ENCODE peak calls at places on chromosome 18, in ten cellular contexts. A, S, V, K, I, N, Y, B, W and M are unnamed samples.
A peak's percentile ranks its signal among the peaks of the same experiment; 100 is the strongest.

GRCh38 chr18:35861367-35862114 is 110.9 kb upstream of the RMP24 start:
- DNase-seq in K (no peak), S (no peak), V (peak; percentile 42), A (no peak), I (peak; percentile 78), W (peak; percentile 37), Y (no peak), B (no peak), N (no peak), M (no peak)

GRCh38 chr18:37570336-37570930 is 4.8 kb upstream of the CELF4 start:
- DNase-seq in W (no peak), Y (no peak), S (peak; percentile 48), N (no peak), V (no peak), I (no peak), B (no peak), K (no peak), A (no peak), M (no peak)

GRCh38 chr18:33817096-33817495 is 239.1 kb downstream of the ASXL3 start:
- DNase-seq in Y (no peak), A (no peak), I (no peak), V (peak; percentile 55), B (no peak), W (no peak), S (no peak), N (peak; percentile 10), K (no peak), M (no peak)

GRCh38 chr18:41126541-41127235 is 828.3 kb upstream of the PIK3C3 start:
- DNase-seq in S (no peak), A (no peak), N (peak; percentile 79), K (no peak), B (no peak), V (peak; percentile 79), I (no peak), W (no peak), Y (no peak), M (no peak)

GRCh38 chr18:13470555-13471494 is 252.3 kb downstream of the LDLRAD4 start:
- DNase-seq in I (no peak), S (no peak), N (no peak), K (no peak), A (no peak), B (no peak), W (no peak), V (no peak), Y (no peak), M (no peak)

GRCh38 chr18:77108821-77109692 is 23.5 kb downstream of the MBP start:
- DNase-seq in V (no peak), B (no peak), A (no peak), W (no peak), K (no peak), N (no peak), S (no peak), Y (no peak), I (no peak), M (no peak)

GRCh38 chr18:50836521-50836957 is 16.7 kb upstream of the MRO start:
- DNase-seq in W (no peak), N (peak; percentile 22), Y (no peak), K (no peak), I (peak; percentile 88), B (no peak), S (no peak), V (peak; percentile 81), A (no peak), M (no peak)

GRCh38 chr18:22168360-22168921 is 948 bp upstream of the GATA6 start:
- DNase-seq in Y (no peak), K (no peak), N (no peak), S (peak; percentile 41), W (peak; percentile 44), V (no peak), I (no peak), A (no peak), B (no peak), M (peak; percentile 24)

GRCh38 chr18:12155996-12156395 is 62.4 kb downstream of the ANKRD62 start:
- DNase-seq in B (no peak), A (no peak), S (no peak), V (no peak), W (no peak), I (no peak), N (peak; percentile 5), Y (no peak), K (no peak), M (no peak)

GRCh38 chr18:75473316-75473715 is 45.8 kb upstream of the SMIM21 start:
- DNase-seq in S (no peak), V (no peak), I (no peak), A (no peak), K (no peak), N (peak; percentile 24), W (no peak), B (no peak), Y (no peak), M (no peak)

GRCh38 chr18:30889582-30890301 is 152.8 kb downstream of the DSC3 start:
- DNase-seq in V (peak; percentile 16), B (no peak), K (peak; percentile 6), S (peak; percentile 3), A (no peak), N (no peak), W (no peak), I (peak; percentile 67), Y (no peak), M (no peak)

GRCh38 chr18:63322908-63323634 is 3.5 kb upstream of the BCL2 start:
- DNase-seq in A (no peak), B (peak; percentile 69), I (peak; percentile 93), N (peak; percentile 84), W (peak; percentile 74), K (peak; percentile 52), S (peak; percentile 68), V (peak; percentile 46), Y (no peak), M (peak; percentile 34)

GRCh38 chr18:7133181-7133580 is 15.6 kb upstream of the LAMA1 start:
- DNase-seq in I (no peak), Y (no peak), A (no peak), W (no peak), K (no peak), N (peak; percentile 30), S (no peak), V (no peak), B (no peak), M (no peak)

GRCh38 chr18:63237486-63237885 is 82.1 kb downstream of the BCL2 start:
- DNase-seq in A (no peak), K (peak; percentile 45), V (no peak), N (no peak), I (no peak), W (no peak), B (no peak), Y (no peak), S (no peak), M (no peak)

GRCh38 chr18:59694824-59695223 is 2.4 kb downstream of the CCBE1 start:
- DNase-seq in B (no peak), N (no peak), I (no peak), W (no peak), Y (no peak), S (no peak), A (no peak), K (no peak), V (no peak), M (no peak)

GRCh38 chr18:43772907-43773306 is 495.6 kb upstream of the SYT4 start:
- DNase-seq in W (peak; percentile 77), A (no peak), K (no peak), I (no peak), B (no peak), S (no peak), V (no peak), N (no peak), Y (no peak), M (no peak)

GRCh38 chr18:57434177-57434535 is 1.0 kb upstream of the ONECUT2 start:
- DNase-seq in W (no peak), I (no peak), S (no peak), Y (no peak), V (no peak), N (no peak), B (no peak), A (no peak), K (no peak), M (no peak)
- H3K27me3 ChIP-seq in W (peaks cover 96% of the 10 kb centered on the region), I (no peaks in the 10 kb centered on the region), S (peaks cover 39% of the 10 kb centered on the region), Y (peaks cover 80% of the 10 kb centered on the region), V (peaks cover 80% of the 10 kb centered on the region), N (peaks cover 87% of the 10 kb centered on the region), B (peaks cover 90% of the 10 kb centered on the region), A (peaks cover 56% of the 10 kb centered on the region), K (peaks cover 94% of the 10 kb centered on the region), M (peaks cover 75% of the 10 kb centered on the region)

GRCh38 chr18:9094307-9095226 is 7.9 kb upstream of the NDUFV2 start:
- DNase-seq in Y (no peak), I (no peak), S (no peak), N (peak; percentile 82), A (no peak), V (no peak), B (no peak), K (no peak), W (no peak), M (no peak)
- H3K27ac ChIP-seq in Y (peak overlapping the region; percentile 26), I (no peak overlapping the region), S (peak overlapping the region; percentile 69), N (peak overlapping the region; percentile 90), A (no peak overlapping the region), V (no peak overlapping the region), B (no peak overlapping the region), K (peak overlapping the region; percentile 57), W (no peak overlapping the region), M (no peak overlapping the region)

GRCh38 chr18:3367491-3368091 is 82.4 kb upstream of the TGIF1 start:
- DNase-seq in V (peak; percentile 77), A (no peak), B (no peak), K (no peak), I (no peak), S (no peak), N (peak; percentile 46), Y (no peak), W (no peak), M (no peak)

DNA sequence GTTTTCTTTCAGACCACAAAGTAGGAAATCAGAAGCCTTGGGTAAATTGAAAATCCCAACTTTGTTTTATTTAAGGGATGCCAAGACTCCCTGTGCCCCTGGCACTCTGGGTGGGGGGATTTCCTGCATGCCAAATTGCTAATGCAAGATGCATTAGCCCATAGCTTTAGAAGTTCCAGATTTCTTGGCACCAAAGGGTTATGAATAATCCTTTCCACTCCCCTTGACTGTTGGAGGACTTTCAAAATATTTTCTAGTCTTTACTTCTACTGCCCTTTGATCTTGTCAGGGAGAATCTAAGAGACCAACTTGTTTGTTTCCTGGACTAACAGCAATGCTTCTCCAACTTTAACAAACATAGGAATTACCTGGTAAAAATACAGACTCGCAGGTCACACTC is 81.8 kb upstream of the TGIF1 start:
- DNase-seq in S (no peak), Y (no peak), N (peak; percentile 79), I (no peak), A (no peak), B (no peak), W (no peak), V (peak; percentile 86), K (no peak), M (no peak)
- H3K27me3 ChIP-seq in S (no peaks in the 10 kb centered on the region), Y (no peaks in the 10 kb centered on the region), N (no peaks in the 10 kb centered on the region), I (no peaks in the 10 kb centered on the region), A (no peaks in the 10 kb centered on the region), B (no peaks in the 10 kb centered on the region), W (no peaks in the 10 kb centered on the region), V (no peaks in the 10 kb centered on the region), K (no peaks in the 10 kb centered on the region), M (no peaks in the 10 kb centered on the region)

DNA sequence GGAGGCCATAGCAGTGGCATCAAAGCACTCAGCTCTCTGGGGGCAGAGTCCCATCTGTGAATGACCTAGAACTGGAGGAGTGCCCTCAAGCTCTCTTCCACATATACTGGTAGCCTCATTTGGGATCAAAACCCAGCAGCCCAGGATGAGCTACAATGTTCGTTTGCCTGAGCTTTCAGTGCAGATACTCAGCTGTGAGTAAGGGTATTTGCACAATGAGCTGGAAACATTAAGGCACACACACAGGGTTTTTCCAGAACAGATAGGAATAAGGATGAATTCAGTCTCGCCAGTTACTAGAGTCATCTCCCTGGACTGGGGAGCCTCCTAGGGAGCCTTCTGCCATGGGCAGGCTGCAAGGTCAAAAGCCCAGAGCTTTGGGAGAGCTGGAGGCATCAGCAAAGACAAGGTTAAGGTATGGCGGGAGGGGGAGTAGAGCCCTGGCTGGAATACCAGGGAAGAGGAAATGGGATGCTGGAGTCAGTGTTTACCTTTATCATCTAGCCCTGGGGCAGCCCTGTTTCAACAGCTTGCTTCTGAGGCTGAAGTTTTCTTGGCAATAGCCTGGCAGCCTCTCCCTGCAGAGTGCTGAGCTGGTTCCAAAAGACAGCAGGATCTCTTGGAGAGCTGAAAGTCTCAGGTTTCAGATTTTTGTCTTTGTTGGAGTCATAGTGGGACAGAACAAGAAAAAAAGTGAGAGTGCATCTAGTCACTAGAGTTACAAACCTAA is 187.7 kb downstream of the LOXHD1 start:
- DNase-seq in N (no peak), I (no peak), A (no peak), B (no peak), K (no peak), W (no peak), V (no peak), S (peak; percentile 61), Y (no peak), M (no peak)
- H3K27ac ChIP-seq in N (no peak overlapping the region), I (no peak overlapping the region), A (no peak overlapping the region), B (no peak overlapping the region), K (no peak overlapping the region), W (no peak overlapping the region), V (no peak overlapping the region), S (no peak overlapping the region), Y (no peak overlapping the region), M (no peak overlapping the region)